ENCODE peak calls at places on chromosomes 13 and 19, in four cellular contexts. N is progenitor cell of endocrine pancreas, U is T-helper 17 cell, P is SJSA1. O is an unnamed sample.

GRCh38 chr13:99687728-99688397 is 186.6 kb downstream of the TM9SF2 start:
- DNase-seq in P (no peak), N (no peak), U (no peak), O (no peak)

GRCh38 chr19:58181902-58182576 is 822 bp upstream of the ZNF274 start:
- DNase-seq in U (no peak), N (no peak), P (no peak), O (peak; percentile 84)

GRCh38 chr13:36163809-36164308 is 32.7 kb upstream of the DCLK1 start:
- DNase-seq in U (no peak), P (peak; percentile 71), N (no peak), O (no peak)

GRCh38 chr13:80379245-80379644 is 38.3 kb upstream of the SPRY2 start:
- DNase-seq in N (no peak), P (no peak), U (no peak), O (no peak)

GRCh38 chr19:29845576-29846176 is 33.9 kb downstream of the CCNE1 start:
- DNase-seq in P (no peak), N (no peak), U (no peak), O (peak; percentile 29)

GRCh38 chr19:51903192-51903591 is 1.6 kb downstream of the ZNF649 start:
- DNase-seq in U (no peak), N (no peak), P (no peak), O (no peak)

GRCh38 chr19:35828694-35829301 is 16.2 kb upstream of the PRODH2 start:
- DNase-seq in N (peak; percentile 80), P (peak; percentile 63), U (no peak), O (peak; percentile 76)

GRCh38 chr13:40503966-40504591 is 162.4 kb downstream of the FOXO1 start:
- DNase-seq in U (no peak), P (peak; percentile 86), N (no peak), O (no peak)

GRCh38 chr13:20904908-20905307 is 2.4 kb upstream of the XPO4 start:
- DNase-seq in P (no peak), U (no peak), N (no peak), O (no peak)

GRCh38 chr19:33193864-33194362 is at the start of gene LRP3:
- DNase-seq in N (peak; percentile 43), U (no peak), P (no peak), O (no peak)

GRCh38 chr19:16051254-16052025 is 24.9 kb upstream of the TPM4 start:
- DNase-seq in U (no peak), P (no peak), N (no peak), O (peak; percentile 69)

GRCh38 chr19:13400296-13400695 is 106.0 kb downstream of the CACNA1A start:
- DNase-seq in P (no peak), U (no peak), N (no peak), O (no peak)

GRCh38 chr19:18589380-18590272 is 1.0 kb downstream of the REX1BD start:
- DNase-seq in P (peak; percentile 67), U (peak; percentile 61), N (peak; percentile 58), O (peak; percentile 65)

GRCh38 chr19:2573916-2574315 is 98.0 kb downstream of the GADD45B start:
- DNase-seq in U (no peak), N (no peak), P (no peak), O (peak; percentile 2)

GRCh38 chr19:6590458-6591319 is at the start of gene CD70:
- DNase-seq in U (peak; percentile 33), N (no peak), P (peak; percentile 79), O (no peak)

GRCh38 chr19:23916991-23917390 is 2.3 kb downstream of the ZNF726 start:
- DNase-seq in U (no peak), N (no peak), P (no peak), O (no peak)

GRCh38 chr19:3494051-3494450 is 6.4 kb downstream of the DOHH start:
- DNase-seq in P (no peak), U (no peak), N (no peak), O (peak; percentile 87)

GRCh38 chr13:29901714-29902631 is 51.6 kb upstream of the UBL3 start:
- DNase-seq in N (no peak), P (peak; percentile 76), U (no peak), O (no peak)

GRCh38 chr19:54464624-54465266 is 1.2 kb upstream of the LENG9 start:
- DNase-seq in N (peak; percentile 72), P (peak; percentile 91), U (peak; percentile 61), O (peak; percentile 86)

GRCh38 chr19:48418317-48419064 is 25.0 kb downstream of the GRIN2D start:
- DNase-seq in U (no peak), P (no peak), N (no peak), O (peak; percentile 80)

GRCh38 chr13:24040835-24041234 is 119.7 kb upstream of the SPATA13 start:
- DNase-seq in N (no peak), P (no peak), U (no peak), O (no peak)

GRCh38 chr13:102978168-102978567 is 88.0 kb downstream of the SLC10A2 start:
- DNase-seq in N (no peak), U (no peak), P (no peak), O (no peak)

GRCh38 chr13:99312493-99312883 is 5.3 kb upstream of the GPR183 start:
- DNase-seq in U (no peak), N (no peak), P (no peak), O (no peak)

GRCh38 chr19:29855087-29855486 is 43.3 kb downstream of the CCNE1 start:
- DNase-seq in U (no peak), N (no peak), P (no peak), O (peak; percentile 35)

GRCh38 chr13:51826606-51827005 is 18.4 kb downstream of the TMEM272 start:
- DNase-seq in U (no peak), N (no peak), P (no peak), O (no peak)

GRCh38 chr13:47564041-47564440 is 437.0 kb downstream of the SUCLA2 start:
- DNase-seq in U (no peak), N (peak; percentile 13), P (no peak), O (no peak)

GRCh38 chr19:48842744-48843162 is 6.5 kb upstream of the HSD17B14 start:
- DNase-seq in U (no peak), N (peak; percentile 37), P (peak; percentile 60), O (peak; percentile 80)

GRCh38 chr13:60661514-60661913 is 264.5 kb downstream of the TDRD3 start:
- DNase-seq in U (no peak), N (no peak), P (no peak), O (no peak)